ENCODE peak calls at places on chromosomes 2 and 18, in four cellular contexts. Y, M, U and A are unnamed samples.

GRCh38 chr18:12433829-12434540 is 26.3 kb downstream of the PRELID3A start:
- DNase-seq in M (no peak), Y (no peak), U (no peak), A (no peak)

GRCh38 chr2:162890690-162891311 is 52.2 kb upstream of the KCNH7 start:
- DNase-seq in Y (no peak), U (no peak), M (peak), A (no peak)

GRCh38 chr2:48633143-48633542 is 15.5 kb downstream of the GTF2A1L start:
- DNase-seq in M (no peak), U (no peak), Y (no peak), A (no peak)

GRCh38 chr18:36284268-36284667 is 13.2 kb upstream of the FHOD3 start:
- DNase-seq in M (no peak), U (no peak), Y (no peak), A (no peak)

GRCh38 chr2:60962534-60962933 is 55.0 kb upstream of the PEX13 start:
- DNase-seq in Y (no peak), M (no peak), U (no peak), A (no peak)

GRCh38 chr2:523698-524270 is 153.4 kb downstream of the TMEM18 start:
- DNase-seq in U (no peak), Y (no peak), M (no peak), A (no peak)

GRCh38 chr2:235031686-235032373 is 80.0 kb downstream of the SH3BP4 start:
- DNase-seq in Y (no peak), U (no peak), M (no peak), A (no peak)

GRCh38 chr2:118937817-118938216 is 4.2 kb upstream of the MARCO start:
- DNase-seq in Y (no peak), U (no peak), M (no peak), A (no peak)

GRCh38 chr2:65064728-65065552 is 8.7 kb downstream of the CEP68 start:
- DNase-seq in M (peak), U (peak), Y (peak), A (peak)

GRCh38 chr18:50614838-50615237 is 55.0 kb downstream of the MAPK4 start:
- DNase-seq in U (no peak), M (peak), Y (no peak), A (peak)

GRCh38 chr2:223989206-223989859 is 32.1 kb downstream of the MRPL44 start:
- DNase-seq in Y (no peak), M (peak), U (peak), A (no peak)

GRCh38 chr2:48725696-48726494 is 29.6 kb downstream of the LHCGR start:
- DNase-seq in Y (no peak), M (peak), U (no peak), A (no peak)

GRCh38 chr18:43574974-43575373 is 297.7 kb upstream of the SYT4 start:
- DNase-seq in Y (no peak), U (no peak), M (no peak), A (no peak)

GRCh38 chr2:45729753-45730512 is 78.5 kb downstream of the PRKCE start:
- DNase-seq in U (no peak), Y (no peak), M (peak), A (no peak)

GRCh38 chr2:116842164-116842563 is 972.3 kb upstream of the DDX18 start:
- DNase-seq in M (no peak), U (no peak), Y (no peak), A (no peak)

GRCh38 chr2:56688661-56689060 is 504.9 kb downstream of the CCDC85A start:
- DNase-seq in U (no peak), M (no peak), Y (no peak), A (no peak)

GRCh38 chr18:72555983-72556382 is 11.8 kb upstream of the CBLN2 start:
- DNase-seq in Y (no peak), U (no peak), M (no peak), A (no peak)

GRCh38 chr2:207952564-207953345 is 72.6 kb downstream of the PLEKHM3 start:
- DNase-seq in M (no peak), Y (no peak), U (no peak), A (no peak)

GRCh38 chr2:18153741-18154140 is 275.3 kb downstream of the KCNS3 start:
- DNase-seq in Y (no peak), M (no peak), U (no peak), A (no peak)

GRCh38 chr18:47283476-47283875 is 32.0 kb upstream of the SKOR2 start:
- DNase-seq in U (no peak), M (peak), Y (no peak), A (no peak)

DNA sequence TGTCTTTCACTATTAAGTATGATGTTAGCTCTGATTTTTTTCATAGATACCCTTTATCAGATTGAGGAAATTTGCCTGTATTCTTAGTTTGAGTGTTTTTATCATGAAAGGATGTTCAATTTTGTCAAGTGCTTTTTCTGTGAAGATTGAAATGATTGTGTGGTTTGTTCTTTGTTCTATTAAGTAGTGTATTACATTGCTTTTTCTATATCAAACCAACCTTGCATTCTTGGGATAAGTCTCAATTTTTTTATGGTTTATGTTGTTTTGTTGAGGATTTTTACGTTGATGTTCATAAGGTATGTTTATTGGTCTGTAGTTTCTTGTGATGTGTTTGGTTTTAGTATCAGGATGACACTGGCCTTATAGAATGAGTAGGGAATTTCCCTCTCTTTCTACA is 19.1 kb downstream of the PDK1 start:
- DNase-seq in U (no peak), Y (no peak), M (no peak), A (no peak)
- TF ChIP-seq EP300 in U (no peak), Y (no peak), M (no peak), A (no peak)

DNA sequence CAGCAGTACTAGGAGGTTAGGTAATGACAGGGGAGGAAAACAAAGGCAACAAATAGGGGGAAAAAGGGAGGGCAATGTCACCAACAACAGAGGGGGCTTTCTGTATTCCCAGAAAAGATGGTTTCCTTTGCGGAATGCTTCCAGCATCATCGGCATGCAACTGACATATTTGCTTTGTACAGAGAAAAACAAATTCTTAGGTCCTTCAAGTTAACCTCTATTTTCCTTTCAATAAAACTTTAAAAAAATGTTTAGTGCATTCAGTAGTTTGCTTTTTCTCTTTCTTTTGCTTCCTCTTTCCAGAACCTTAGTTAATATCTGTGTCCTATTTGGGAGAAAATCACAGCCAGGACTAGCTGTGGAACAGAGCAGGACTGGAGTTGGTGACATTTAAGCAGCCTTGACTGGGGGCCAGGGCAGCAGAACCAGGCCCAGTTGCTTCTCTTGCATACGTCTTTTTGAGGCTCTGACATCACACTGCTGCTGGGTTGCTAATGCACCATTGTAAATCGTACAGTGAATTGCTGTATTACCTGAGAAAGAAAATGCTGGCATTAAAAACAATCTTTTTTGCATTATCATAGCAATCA is 188.3 kb upstream of the FANCL start:
- DNase-seq in U (no peak), Y (no peak), M (no peak), A (no peak)
- H3K4me3 ChIP-seq in U (no peak), Y (no peak), M (no peak), A (no peak)

GRCh38 chr2:148814853-148815419 is 60.1 kb upstream of the KIF5C start:
- DNase-seq in M (no peak), Y (no peak), U (peak), A (no peak)
- H3K27ac ChIP-seq in M (no peak), Y (peak), U (peak), A (no peak)

GRCh38 chr2:218371987-218372358 is 10.1 kb upstream of the SLC11A1 start:
- DNase-seq in Y (no peak), U (no peak), M (peak), A (no peak)

GRCh38 chr2:218368150-218368528 is 11.5 kb downstream of the CATIP start:
- DNase-seq in Y (no peak), M (no peak), U (no peak), A (no peak)

GRCh38 chr2:218368621-218369153 is 12.0 kb downstream of the CATIP start:
- DNase-seq in M (no peak), U (no peak), Y (peak), A (no peak)

GRCh38 chr2:218369374-218369773 is 12.7 kb upstream of the SLC11A1 start:
- DNase-seq in Y (no peak), U (no peak), M (no peak), A (no peak)

DNA sequence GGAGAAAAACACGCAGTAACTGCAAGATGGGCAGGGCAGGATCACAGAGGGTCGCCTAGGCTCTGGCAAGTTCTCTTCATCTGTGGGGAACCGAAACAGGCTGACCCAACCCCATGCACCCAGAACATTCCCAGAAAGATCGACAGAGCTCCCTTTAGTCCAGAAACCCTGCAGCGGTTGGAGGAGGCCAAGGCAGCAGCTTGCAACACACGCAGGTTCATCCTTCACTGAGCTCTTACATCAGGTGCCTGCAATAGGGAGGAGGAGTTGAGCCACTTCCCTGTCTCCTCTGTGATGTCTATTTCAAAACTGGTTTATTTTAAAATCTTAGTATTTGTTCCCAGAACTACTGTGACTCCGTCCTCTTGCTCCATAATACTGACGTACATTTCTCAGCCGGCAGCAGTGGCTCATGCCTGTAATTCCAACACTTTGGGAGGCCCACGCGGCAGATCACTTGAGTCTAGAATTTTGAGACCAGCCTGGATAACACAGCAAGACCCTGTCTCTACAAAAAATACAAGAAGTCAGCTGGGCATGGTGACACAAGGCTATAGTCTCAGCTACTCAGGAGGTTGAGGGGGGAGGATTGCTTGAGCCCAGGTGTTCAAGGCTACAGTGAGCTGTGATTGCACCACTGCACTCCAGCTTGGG is 11.5 kb upstream of the SLC11A1 start:
- DNase-seq in U (peak), M (peak), Y (peak), A (no peak)
- TF ChIP-seq EP300 in U (peak), M (no peak), Y (peak), A (peak)

DNA sequence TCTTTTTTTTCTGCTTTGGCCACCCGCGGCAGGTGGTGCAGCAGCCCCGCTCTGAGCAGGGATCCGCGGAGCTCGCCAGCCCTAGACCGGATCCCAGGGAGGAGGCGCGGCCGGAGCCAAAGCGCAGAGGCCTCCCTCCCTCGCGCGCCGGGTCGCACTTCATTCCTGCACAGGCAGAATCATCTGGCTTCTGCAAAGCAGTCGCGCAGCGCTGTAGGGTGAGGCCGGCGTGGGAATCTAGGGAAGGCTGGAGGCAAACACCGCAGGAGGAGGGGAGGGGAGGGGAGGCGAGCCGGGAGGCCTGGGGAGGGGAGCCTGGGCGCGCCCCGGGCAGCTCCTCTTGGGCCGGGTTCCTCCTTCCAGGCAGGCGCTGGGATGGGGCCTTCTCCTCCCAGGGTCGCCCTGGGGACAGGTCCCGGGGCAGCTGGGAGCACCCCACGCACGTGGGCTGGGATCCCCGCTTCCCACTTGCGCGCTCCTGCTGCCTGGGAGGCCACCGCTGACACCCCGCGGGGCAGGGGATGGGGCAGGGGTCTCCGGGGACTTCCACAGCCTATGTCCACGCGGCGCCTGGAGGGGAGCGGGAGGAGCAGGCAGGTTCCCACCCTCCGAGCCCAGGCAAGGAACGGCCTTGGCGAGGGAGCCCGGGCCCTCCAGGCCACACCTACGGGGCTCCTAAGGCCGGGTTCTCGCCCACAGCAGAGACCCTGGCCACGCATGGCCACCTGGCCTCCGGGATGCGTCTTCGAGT is 45.0 kb downstream of the MBP start:
- DNase-seq in M (no peak), Y (peak), U (peak), A (no peak)
- H3K4me3 ChIP-seq in M (peak), Y (peak), U (peak), A (peak)